ENCODE peak calls at places on chromosomes 2 and 18, in four cellular contexts. R is HL-60, L is H1, D is stomach. J is an unnamed sample.

GRCh38 chr18:61581578-61582204 is 248.5 kb downstream of the CDH20 start:
- DNase-seq in R (peak; percentile 22), L (peak; percentile 99), D (peak; percentile 86), J (peak; percentile 79)

GRCh38 chr2:217979151-217979811 is 23.5 kb downstream of the TNS1 start:
- DNase-seq in R (no peak), L (no peak), D (no peak), J (no peak)

GRCh38 chr2:9895669-9896068 is 52.4 kb downstream of the TAF1B start:
- DNase-seq in R (no peak), L (no peak), D (no peak), J (no peak)

GRCh38 chr2:160269365-160269764 is 69.3 kb upstream of the ITGB6 start:
- DNase-seq in R (no peak), L (no peak), D (no peak), J (no peak)

GRCh38 chr2:53753036-53753435 is 14.6 kb upstream of the CHAC2 start:
- DNase-seq in R (no peak), L (no peak), D (no peak), J (no peak)

GRCh38 chr2:219513787-219514186 is 495 bp upstream of the ASIC4 start:
- DNase-seq in R (no peak), L (no peak), D (no peak), J (no peak)

GRCh38 chr18:44093253-44093652 is 587.4 kb upstream of the SETBP1 start:
- DNase-seq in R (no peak), L (no peak), D (no peak), J (no peak)

GRCh38 chr2:227849906-227850305 is 21.5 kb upstream of the DAW1 start:
- DNase-seq in R (no peak), L (no peak), D (no peak), J (no peak)

GRCh38 chr2:226873826-226874225 is 38.0 kb downstream of the RHBDD1 start:
- DNase-seq in R (no peak), L (no peak), D (no peak), J (no peak)

GRCh38 chr2:27884546-27884945 is 5.6 kb downstream of the RBKS start:
- DNase-seq in R (no peak), L (no peak), D (no peak), J (no peak)

GRCh38 chr18:10234281-10234680 is 220.2 kb upstream of the APCDD1 start:
- DNase-seq in R (no peak), L (no peak), D (no peak), J (no peak)

GRCh38 chr18:46179306-46179705 is 75.1 kb downstream of the HAUS1 start:
- DNase-seq in R (no peak), L (no peak), D (no peak), J (no peak)

GRCh38 chr2:100292022-100292580 is 30.2 kb downstream of the LONRF2 start:
- DNase-seq in R (peak; percentile 97), L (no peak), D (peak; percentile 37), J (no peak)

GRCh38 chr2:217105733-217106649 is 246.1 kb upstream of the TNP1 start:
- DNase-seq in R (no peak), L (peak; percentile 30), D (no peak), J (no peak)

GRCh38 chr18:46369323-46369722 is 265.1 kb downstream of the HAUS1 start:
- DNase-seq in R (no peak), L (no peak), D (no peak), J (no peak)

GRCh38 chr18:2846638-2847340 is at the start of gene EMILIN2:
- DNase-seq in R (peak; percentile 94), L (peak; percentile 76), D (peak; percentile 55), J (peak; percentile 60)

GRCh38 chr18:14767474-14767873 is 19.5 kb downstream of the ANKRD30B start:
- DNase-seq in R (no peak), L (no peak), D (no peak), J (no peak)

GRCh38 chr2:172813314-172813888 is 77.8 kb downstream of the RAPGEF4 start:
- DNase-seq in R (no peak), L (no peak), D (no peak), J (no peak)

GRCh38 chr18:53380063-53380639 is 844.3 kb downstream of the MBD2 start:
- DNase-seq in R (no peak), L (no peak), D (no peak), J (no peak)

GRCh38 chr2:134736167-134736885 is 17.5 kb upstream of the TMEM163 start:
- DNase-seq in R (no peak), L (no peak), D (no peak), J (no peak)

GRCh38 chr2:8144785-8145184 is 537.1 kb upstream of the ID2 start:
- DNase-seq in R (no peak), L (no peak), D (no peak), J (no peak)

GRCh38 chr2:76793647-76794334 is 728.4 kb downstream of the LRRTM4 start:
- DNase-seq in R (no peak), L (no peak), D (no peak), J (no peak)

GRCh38 chr2:238947920-238948710 is 100.2 kb downstream of the TWIST2 start:
- DNase-seq in R (peak; percentile 30), L (peak; percentile 45), D (peak; percentile 25), J (no peak)

GRCh38 chr2:129764376-129765325 is 214.8 kb upstream of the RAB6C start:
- DNase-seq in R (no peak), L (no peak), D (no peak), J (no peak)

GRCh38 chr2:233700028-233700635 is 7.4 kb downstream of the UGT1A6 start:
- DNase-seq in R (no peak), L (no peak), D (peak; percentile 74), J (peak; percentile 31)

GRCh38 chr2:186771850-186772463 is 77.0 kb downstream of the ZSWIM2 start:
- DNase-seq in R (no peak), L (no peak), D (no peak), J (no peak)
- TF ChIP-seq POLR2AphosphoS5 in R (no peak), L (no peak), D (no peak), J (no peak)

GRCh38 chr2:44547713-44548112 is 186.0 kb downstream of the CAMKMT start:
- DNase-seq in R (no peak), L (no peak), D (no peak), J (no peak)

GRCh38 chr2:44546469-44547127 is 184.9 kb downstream of the CAMKMT start:
- DNase-seq in R (no peak), L (no peak), D (no peak), J (no peak)

GRCh38 chr2:44542520-44542919 is 180.8 kb downstream of the CAMKMT start:
- DNase-seq in R (no peak), L (no peak), D (no peak), J (no peak)

GRCh38 chr2:44544991-44545390 is 183.2 kb downstream of the CAMKMT start:
- DNase-seq in R (no peak), L (no peak), D (no peak), J (no peak)

DNA sequence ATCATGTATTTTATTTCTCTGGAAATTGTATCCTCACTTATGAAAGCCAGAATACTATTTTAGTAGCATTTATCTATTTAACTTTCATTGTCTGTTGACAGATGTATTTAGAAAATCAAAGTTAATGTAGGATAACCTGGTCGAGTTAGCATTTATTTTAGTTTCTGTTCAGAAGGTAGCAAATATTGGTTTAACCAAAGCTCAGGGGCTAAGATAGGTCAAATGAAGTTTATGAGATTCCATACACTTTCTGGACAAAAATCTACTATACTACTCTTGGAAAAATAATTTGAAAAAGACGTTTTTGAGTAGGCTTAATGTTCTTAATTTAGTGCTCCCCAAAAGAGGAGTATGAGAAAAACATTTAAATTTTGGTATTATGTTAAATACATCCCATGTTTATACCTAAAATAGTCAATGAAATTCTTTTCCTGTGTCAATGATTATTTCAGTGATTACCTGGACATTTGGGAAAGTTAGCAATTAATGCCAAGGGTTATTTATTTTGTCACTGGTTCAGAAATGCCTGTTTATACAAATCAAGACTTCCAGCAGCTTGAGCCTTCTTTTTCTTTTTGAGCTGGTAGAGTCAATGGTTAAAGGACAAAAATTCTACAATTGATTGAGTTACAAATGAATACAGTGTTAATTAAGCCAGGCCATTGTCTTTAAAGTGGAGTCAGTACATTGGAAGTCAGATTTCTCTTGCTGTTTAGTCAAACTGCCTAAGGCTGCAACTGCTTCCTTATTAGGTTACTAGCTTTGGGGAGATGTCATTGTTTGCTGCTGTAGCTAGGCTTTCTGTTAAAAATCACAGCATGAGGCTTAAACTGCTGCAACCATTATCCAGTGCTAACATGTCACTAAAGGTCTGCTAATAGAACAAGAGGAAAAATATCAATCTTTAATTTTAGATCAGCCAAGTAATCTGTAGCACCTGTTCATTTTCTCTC is 182.3 kb downstream of the CAMKMT start:
- DNase-seq in R (no peak), L (no peak), D (no peak), J (no peak)
- TF ChIP-seq POLR2AphosphoS5 in R (no peak), L (no peak), D (no peak), J (no peak)

DNA sequence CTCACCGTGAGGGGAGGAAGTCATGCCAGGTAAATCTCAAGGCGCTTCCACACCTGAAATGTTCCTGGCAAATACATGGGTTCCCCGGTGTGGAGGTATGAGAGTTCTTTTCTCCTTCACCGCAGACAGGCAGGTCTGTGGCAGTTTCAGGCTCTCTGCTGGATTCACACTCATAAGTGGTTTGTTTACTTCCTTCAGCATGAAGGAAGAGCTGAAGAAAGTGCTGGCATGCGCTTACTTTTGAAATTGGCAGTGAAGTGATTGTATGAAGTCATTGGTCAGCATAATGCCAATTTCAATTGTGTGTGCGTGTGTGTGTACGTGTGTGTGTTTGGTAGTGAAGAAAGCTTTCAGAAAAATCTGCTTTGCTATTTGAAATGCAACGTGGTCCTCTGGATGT is 43.4 kb downstream of the RNF144A start:
- DNase-seq in R (no peak), L (no peak), D (peak; percentile 31), J (no peak)
- TF ChIP-seq POLR2AphosphoS5 in R (no peak), L (no peak), D (no peak), J (no peak)

DNA sequence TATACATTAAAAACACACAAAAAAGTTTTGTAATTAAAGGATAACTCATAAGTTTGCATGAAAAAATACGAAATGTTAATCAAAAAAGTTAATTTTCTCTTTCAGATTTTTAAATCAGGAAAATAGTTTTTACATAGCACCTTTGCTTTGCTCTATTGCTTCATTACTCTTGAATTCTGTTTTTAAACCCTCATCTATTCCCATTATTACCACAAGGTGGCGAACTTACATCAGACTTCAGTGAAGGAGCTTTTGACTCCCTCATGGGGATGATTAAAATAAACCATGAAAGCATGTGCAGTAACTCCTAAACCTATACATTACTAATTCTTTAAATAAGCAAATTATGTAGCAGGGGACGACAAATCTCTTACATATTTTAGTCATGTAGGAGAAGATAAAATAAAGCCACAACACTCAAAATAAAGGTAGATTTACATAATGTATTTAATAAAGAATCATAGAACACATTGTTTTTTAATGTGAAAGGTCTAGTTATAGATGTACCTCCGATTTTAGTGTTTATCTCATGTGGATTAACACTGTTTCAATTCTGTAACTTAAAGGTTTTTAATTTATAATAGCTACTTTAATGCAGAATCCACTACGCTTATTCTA is 105.2 kb downstream of the NETO1 start:
- DNase-seq in R (peak; percentile 49), L (no peak), D (no peak), J (no peak)
- TF ChIP-seq POLR2AphosphoS5 in R (no peak), L (no peak), D (no peak), J (no peak)

J was measured in transverse colon.